ENCODE peak calls at places on chromosomes 6 and 20, in seven cellular contexts. One of them, this sample, is unnamed.

GRCh38 chr6:158231551-158232444 is 63.6 kb downstream of the GTF2H5 start:
- DNase-seq in tibial nerve: peak
- DNase-seq in activated CD4-positive, alpha-beta T cell treated with anti-CD3 and anti-CD28 coated beads, Interleukin-2, amount 10 ng/mL, durations not matched to agents 7 days and 5 days: peak
- DNase-seq in heart left ventricle: peak
- DNase-seq in astrocyte of the spinal cord: peak
- DNase-seq in breast epithelium: peak
- DNase-seq in ovary: peak
- DNase-seq in this sample: peak

GRCh38 chr20:62171245-62171644 is 11.6 kb upstream of the MTG2 start:
- DNase-seq in tibial nerve: no peak
- DNase-seq in activated CD4-positive, alpha-beta T cell treated with anti-CD3 and anti-CD28 coated beads, Interleukin-2, amount 10 ng/mL, durations not matched to agents 7 days and 5 days: no peak
- DNase-seq in heart left ventricle: no peak
- DNase-seq in astrocyte of the spinal cord: no peak
- DNase-seq in breast epithelium: no peak
- DNase-seq in ovary: no peak
- DNase-seq in this sample: no peak

GRCh38 chr6:11185204-11185842 is 47.1 kb downstream of the NEDD9 start:
- DNase-seq in tibial nerve: no peak
- DNase-seq in activated CD4-positive, alpha-beta T cell treated with anti-CD3 and anti-CD28 coated beads, Interleukin-2, amount 10 ng/mL, durations not matched to agents 7 days and 5 days: no peak
- DNase-seq in heart left ventricle: no peak
- DNase-seq in astrocyte of the spinal cord: no peak
- DNase-seq in breast epithelium: no peak
- DNase-seq in ovary: no peak
- DNase-seq in this sample: no peak

GRCh38 chr6:29791786-29792122 is 35.9 kb upstream of the HLA-G start:
- DNase-seq in tibial nerve: no peak
- DNase-seq in activated CD4-positive, alpha-beta T cell treated with anti-CD3 and anti-CD28 coated beads, Interleukin-2, amount 10 ng/mL, durations not matched to agents 7 days and 5 days: no peak
- DNase-seq in heart left ventricle: no peak
- DNase-seq in astrocyte of the spinal cord: no peak
- DNase-seq in breast epithelium: no peak
- DNase-seq in ovary: no peak
- DNase-seq in this sample: no peak

GRCh38 chr6:63844287-63844686 is 208.7 kb downstream of the PHF3 start:
- DNase-seq in tibial nerve: no peak
- DNase-seq in activated CD4-positive, alpha-beta T cell treated with anti-CD3 and anti-CD28 coated beads, Interleukin-2, amount 10 ng/mL, durations not matched to agents 7 days and 5 days: no peak
- DNase-seq in heart left ventricle: no peak
- DNase-seq in astrocyte of the spinal cord: peak
- DNase-seq in breast epithelium: no peak
- DNase-seq in ovary: no peak
- DNase-seq in this sample: no peak

GRCh38 chr20:59360934-59361333 is 60.5 kb downstream of the EDN3 start:
- DNase-seq in tibial nerve: no peak
- DNase-seq in activated CD4-positive, alpha-beta T cell treated with anti-CD3 and anti-CD28 coated beads, Interleukin-2, amount 10 ng/mL, durations not matched to agents 7 days and 5 days: no peak
- DNase-seq in heart left ventricle: no peak
- DNase-seq in astrocyte of the spinal cord: no peak
- DNase-seq in breast epithelium: no peak
- DNase-seq in ovary: no peak
- DNase-seq in this sample: no peak

GRCh38 chr6:149170564-149171452 is 146.7 kb upstream of the TAB2 start:
- DNase-seq in tibial nerve: no peak
- DNase-seq in activated CD4-positive, alpha-beta T cell treated with anti-CD3 and anti-CD28 coated beads, Interleukin-2, amount 10 ng/mL, durations not matched to agents 7 days and 5 days: no peak
- DNase-seq in heart left ventricle: no peak
- DNase-seq in astrocyte of the spinal cord: no peak
- DNase-seq in breast epithelium: no peak
- DNase-seq in ovary: no peak
- DNase-seq in this sample: no peak

GRCh38 chr6:44858998-44859397 is 469.1 kb upstream of the RUNX2 start:
- DNase-seq in tibial nerve: no peak
- DNase-seq in activated CD4-positive, alpha-beta T cell treated with anti-CD3 and anti-CD28 coated beads, Interleukin-2, amount 10 ng/mL, durations not matched to agents 7 days and 5 days: no peak
- DNase-seq in heart left ventricle: no peak
- DNase-seq in astrocyte of the spinal cord: peak
- DNase-seq in breast epithelium: no peak
- DNase-seq in ovary: no peak
- DNase-seq in this sample: no peak

GRCh38 chr6:7414811-7415210 is 25.2 kb downstream of the RIOK1 start:
- DNase-seq in tibial nerve: no peak
- DNase-seq in activated CD4-positive, alpha-beta T cell treated with anti-CD3 and anti-CD28 coated beads, Interleukin-2, amount 10 ng/mL, durations not matched to agents 7 days and 5 days: no peak
- DNase-seq in heart left ventricle: no peak
- DNase-seq in astrocyte of the spinal cord: no peak
- DNase-seq in breast epithelium: no peak
- DNase-seq in ovary: no peak
- DNase-seq in this sample: no peak

GRCh38 chr6:7146079-7146828 is 38.5 kb downstream of the RREB1 start:
- DNase-seq in tibial nerve: no peak
- DNase-seq in activated CD4-positive, alpha-beta T cell treated with anti-CD3 and anti-CD28 coated beads, Interleukin-2, amount 10 ng/mL, durations not matched to agents 7 days and 5 days: no peak
- DNase-seq in heart left ventricle: peak
- DNase-seq in astrocyte of the spinal cord: peak
- DNase-seq in breast epithelium: no peak
- DNase-seq in ovary: peak
- DNase-seq in this sample: no peak

GRCh38 chr6:138410972-138411667 is 7.1 kb downstream of the HEBP2 start:
- DNase-seq in tibial nerve: no peak
- DNase-seq in activated CD4-positive, alpha-beta T cell treated with anti-CD3 and anti-CD28 coated beads, Interleukin-2, amount 10 ng/mL, durations not matched to agents 7 days and 5 days: peak
- DNase-seq in heart left ventricle: no peak
- DNase-seq in astrocyte of the spinal cord: peak
- DNase-seq in breast epithelium: no peak
- DNase-seq in ovary: no peak
- DNase-seq in this sample: no peak

GRCh38 chr20:16362642-16363041 is 210.6 kb downstream of the KIF16B start:
- DNase-seq in tibial nerve: no peak
- DNase-seq in activated CD4-positive, alpha-beta T cell treated with anti-CD3 and anti-CD28 coated beads, Interleukin-2, amount 10 ng/mL, durations not matched to agents 7 days and 5 days: no peak
- DNase-seq in heart left ventricle: no peak
- DNase-seq in astrocyte of the spinal cord: no peak
- DNase-seq in breast epithelium: no peak
- DNase-seq in ovary: no peak
- DNase-seq in this sample: no peak

GRCh38 chr6:34082816-34083215 is 63.1 kb downstream of the GRM4 start:
- DNase-seq in tibial nerve: no peak
- DNase-seq in activated CD4-positive, alpha-beta T cell treated with anti-CD3 and anti-CD28 coated beads, Interleukin-2, amount 10 ng/mL, durations not matched to agents 7 days and 5 days: no peak
- DNase-seq in heart left ventricle: no peak
- DNase-seq in astrocyte of the spinal cord: no peak
- DNase-seq in breast epithelium: no peak
- DNase-seq in ovary: no peak
- DNase-seq in this sample: no peak

GRCh38 chr6:25280617-25280990 is 1.4 kb downstream of the CARMIL1 start:
- DNase-seq in tibial nerve: no peak
- DNase-seq in activated CD4-positive, alpha-beta T cell treated with anti-CD3 and anti-CD28 coated beads, Interleukin-2, amount 10 ng/mL, durations not matched to agents 7 days and 5 days: no peak
- DNase-seq in heart left ventricle: no peak
- DNase-seq in astrocyte of the spinal cord: no peak
- DNase-seq in breast epithelium: no peak
- DNase-seq in ovary: no peak
- DNase-seq in this sample: no peak

GRCh38 chr20:51326241-51326819 is 216.2 kb downstream of the NFATC2 start:
- DNase-seq in tibial nerve: no peak
- DNase-seq in activated CD4-positive, alpha-beta T cell treated with anti-CD3 and anti-CD28 coated beads, Interleukin-2, amount 10 ng/mL, durations not matched to agents 7 days and 5 days: peak
- DNase-seq in heart left ventricle: peak
- DNase-seq in astrocyte of the spinal cord: no peak
- DNase-seq in breast epithelium: no peak
- DNase-seq in ovary: no peak
- DNase-seq in this sample: peak

GRCh38 chr6:15615837-15616236 is 47.0 kb downstream of the DTNBP1 start:
- DNase-seq in tibial nerve: no peak
- DNase-seq in activated CD4-positive, alpha-beta T cell treated with anti-CD3 and anti-CD28 coated beads, Interleukin-2, amount 10 ng/mL, durations not matched to agents 7 days and 5 days: no peak
- DNase-seq in heart left ventricle: no peak
- DNase-seq in astrocyte of the spinal cord: no peak
- DNase-seq in breast epithelium: no peak
- DNase-seq in ovary: no peak
- DNase-seq in this sample: no peak

GRCh38 chr6:6002005-6002808 is 4.5 kb downstream of the NRN1 start:
- DNase-seq in tibial nerve: no peak
- DNase-seq in activated CD4-positive, alpha-beta T cell treated with anti-CD3 and anti-CD28 coated beads, Interleukin-2, amount 10 ng/mL, durations not matched to agents 7 days and 5 days: no peak
- DNase-seq in heart left ventricle: no peak
- DNase-seq in astrocyte of the spinal cord: no peak
- DNase-seq in breast epithelium: no peak
- DNase-seq in ovary: no peak
- DNase-seq in this sample: no peak

GRCh38 chr20:58850693-58851174 is at the start of gene GNAS-AS1:
- DNase-seq in tibial nerve: peak
- DNase-seq in activated CD4-positive, alpha-beta T cell treated with anti-CD3 and anti-CD28 coated beads, Interleukin-2, amount 10 ng/mL, durations not matched to agents 7 days and 5 days: peak
- DNase-seq in heart left ventricle: peak
- DNase-seq in astrocyte of the spinal cord: peak
- DNase-seq in breast epithelium: peak
- DNase-seq in ovary: peak
- DNase-seq in this sample: peak

GRCh38 chr20:51588762-51589161 is 46.2 kb upstream of the NFATC2 start:
- DNase-seq in tibial nerve: no peak
- DNase-seq in activated CD4-positive, alpha-beta T cell treated with anti-CD3 and anti-CD28 coated beads, Interleukin-2, amount 10 ng/mL, durations not matched to agents 7 days and 5 days: no peak
- DNase-seq in heart left ventricle: no peak
- DNase-seq in astrocyte of the spinal cord: no peak
- DNase-seq in breast epithelium: no peak
- DNase-seq in ovary: no peak
- DNase-seq in this sample: no peak

GRCh38 chr6:112429226-112429625 is 82.1 kb downstream of the RFPL4B start:
- DNase-seq in tibial nerve: no peak
- DNase-seq in activated CD4-positive, alpha-beta T cell treated with anti-CD3 and anti-CD28 coated beads, Interleukin-2, amount 10 ng/mL, durations not matched to agents 7 days and 5 days: no peak
- DNase-seq in heart left ventricle: no peak
- DNase-seq in astrocyte of the spinal cord: peak
- DNase-seq in breast epithelium: no peak
- DNase-seq in ovary: no peak
- DNase-seq in this sample: no peak

GRCh38 chr6:72758901-72759300 is 137.0 kb downstream of the KCNQ5 start:
- DNase-seq in tibial nerve: no peak
- DNase-seq in activated CD4-positive, alpha-beta T cell treated with anti-CD3 and anti-CD28 coated beads, Interleukin-2, amount 10 ng/mL, durations not matched to agents 7 days and 5 days: no peak
- DNase-seq in heart left ventricle: no peak
- DNase-seq in astrocyte of the spinal cord: no peak
- DNase-seq in breast epithelium: no peak
- DNase-seq in ovary: no peak
- DNase-seq in this sample: no peak

GRCh38 chr6:3471711-3472110 is 14.9 kb upstream of the SLC22A23 start:
- DNase-seq in tibial nerve: no peak
- DNase-seq in activated CD4-positive, alpha-beta T cell treated with anti-CD3 and anti-CD28 coated beads, Interleukin-2, amount 10 ng/mL, durations not matched to agents 7 days and 5 days: no peak
- DNase-seq in heart left ventricle: no peak
- DNase-seq in astrocyte of the spinal cord: peak
- DNase-seq in breast epithelium: no peak
- DNase-seq in ovary: no peak
- DNase-seq in this sample: no peak

GRCh38 chr6:42572523-42572922 is 8.7 kb downstream of the UBR2 start:
- DNase-seq in tibial nerve: no peak
- DNase-seq in activated CD4-positive, alpha-beta T cell treated with anti-CD3 and anti-CD28 coated beads, Interleukin-2, amount 10 ng/mL, durations not matched to agents 7 days and 5 days: peak
- DNase-seq in heart left ventricle: no peak
- DNase-seq in astrocyte of the spinal cord: no peak
- DNase-seq in breast epithelium: no peak
- DNase-seq in ovary: no peak
- DNase-seq in this sample: no peak

GRCh38 chr20:24664266-24664986 is 195.0 kb downstream of the SYNDIG1 start:
- DNase-seq in tibial nerve: no peak
- DNase-seq in activated CD4-positive, alpha-beta T cell treated with anti-CD3 and anti-CD28 coated beads, Interleukin-2, amount 10 ng/mL, durations not matched to agents 7 days and 5 days: no peak
- DNase-seq in heart left ventricle: no peak
- DNase-seq in astrocyte of the spinal cord: no peak
- DNase-seq in breast epithelium: no peak
- DNase-seq in ovary: no peak
- DNase-seq in this sample: no peak

GRCh38 chr20:35328689-35329088 is 36.5 kb upstream of the FAM83C start:
- DNase-seq in tibial nerve: no peak
- DNase-seq in activated CD4-positive, alpha-beta T cell treated with anti-CD3 and anti-CD28 coated beads, Interleukin-2, amount 10 ng/mL, durations not matched to agents 7 days and 5 days: no peak
- DNase-seq in heart left ventricle: no peak
- DNase-seq in astrocyte of the spinal cord: no peak
- DNase-seq in breast epithelium: no peak
- DNase-seq in ovary: no peak
- DNase-seq in this sample: no peak

GRCh38 chr6:29008089-29008488 is 3.0 kb upstream of the ZNF311 start:
- DNase-seq in tibial nerve: no peak
- DNase-seq in activated CD4-positive, alpha-beta T cell treated with anti-CD3 and anti-CD28 coated beads, Interleukin-2, amount 10 ng/mL, durations not matched to agents 7 days and 5 days: no peak
- DNase-seq in heart left ventricle: no peak
- DNase-seq in astrocyte of the spinal cord: no peak
- DNase-seq in breast epithelium: no peak
- DNase-seq in ovary: no peak
- DNase-seq in this sample: no peak

GRCh38 chr6:10347561-10348327 is 67.1 kb downstream of the TFAP2A start:
- DNase-seq in tibial nerve: no peak
- DNase-seq in activated CD4-positive, alpha-beta T cell treated with anti-CD3 and anti-CD28 coated beads, Interleukin-2, amount 10 ng/mL, durations not matched to agents 7 days and 5 days: no peak
- DNase-seq in heart left ventricle: no peak
- DNase-seq in astrocyte of the spinal cord: no peak
- DNase-seq in breast epithelium: no peak
- DNase-seq in ovary: no peak
- DNase-seq in this sample: no peak

GRCh38 chr20:50193169-50193850 is 2.7 kb downstream of the CEBPB start:
- DNase-seq in tibial nerve: no peak
- DNase-seq in activated CD4-positive, alpha-beta T cell treated with anti-CD3 and anti-CD28 coated beads, Interleukin-2, amount 10 ng/mL, durations not matched to agents 7 days and 5 days: no peak
- DNase-seq in heart left ventricle: no peak
- DNase-seq in astrocyte of the spinal cord: peak
- DNase-seq in breast epithelium: no peak
- DNase-seq in ovary: no peak
- DNase-seq in this sample: no peak

GRCh38 chr20:58852559-58853271 is at the start of gene GNAS:
- DNase-seq in tibial nerve: no peak
- DNase-seq in activated CD4-positive, alpha-beta T cell treated with anti-CD3 and anti-CD28 coated beads, Interleukin-2, amount 10 ng/mL, durations not matched to agents 7 days and 5 days: peak
- DNase-seq in heart left ventricle: peak
- DNase-seq in astrocyte of the spinal cord: peak
- DNase-seq in breast epithelium: no peak
- DNase-seq in ovary: no peak
- DNase-seq in this sample: peak

GRCh38 chr6:130223508-130223907 is 757 bp upstream of the SAMD3 start:
- DNase-seq in tibial nerve: no peak
- DNase-seq in activated CD4-positive, alpha-beta T cell treated with anti-CD3 and anti-CD28 coated beads, Interleukin-2, amount 10 ng/mL, durations not matched to agents 7 days and 5 days: peak
- DNase-seq in heart left ventricle: no peak
- DNase-seq in astrocyte of the spinal cord: no peak
- DNase-seq in breast epithelium: no peak
- DNase-seq in ovary: no peak
- DNase-seq in this sample: peak

GRCh38 chr6:168641455-168641854 is 200.5 kb downstream of the SMOC2 start:
- DNase-seq in tibial nerve: no peak
- DNase-seq in activated CD4-positive, alpha-beta T cell treated with anti-CD3 and anti-CD28 coated beads, Interleukin-2, amount 10 ng/mL, durations not matched to agents 7 days and 5 days: no peak
- DNase-seq in heart left ventricle: no peak
- DNase-seq in astrocyte of the spinal cord: no peak
- DNase-seq in breast epithelium: no peak
- DNase-seq in ovary: no peak
- DNase-seq in this sample: no peak

GRCh38 chr6:139588076-139588639 is 213.7 kb upstream of the CITED2 start:
- DNase-seq in tibial nerve: no peak
- DNase-seq in activated CD4-positive, alpha-beta T cell treated with anti-CD3 and anti-CD28 coated beads, Interleukin-2, amount 10 ng/mL, durations not matched to agents 7 days and 5 days: no peak
- DNase-seq in heart left ventricle: no peak
- DNase-seq in astrocyte of the spinal cord: peak
- DNase-seq in breast epithelium: no peak
- DNase-seq in ovary: no peak
- DNase-seq in this sample: no peak

This sample was measured in activated CD4-positive, alpha-beta memory T cell treated with anti-CD3 and anti-CD28 coated beads, Interleukin-2, amount 10 ng/mL, durations not matched to agents 7 days and 5 days.